ENCODE peak calls at places on chromosomes 2 and 18, in nine cellular contexts. W is H9, J is lower lobe of right lung, P is H1, I is ovary, Z is upper lobe of right lung, V is BE2C, G is cardiac muscle cell, M is mammary epithelial cell. K is an unnamed sample.

GRCh38 chr18:2515408-2515807 is 55.9 kb downstream of the METTL4 start:
- DNase-seq in W (no peak), J (no peak), P (no peak), I (no peak), Z (no peak), V (no peak), G (peak; percentile 72), M (peak; percentile 85), K (no peak)

GRCh38 chr2:37389984-37390765 is 45.7 kb downstream of the QPCT start:
- DNase-seq in W (peak; percentile 67), J (no peak), P (peak; percentile 44), I (no peak), Z (no peak), V (no peak), G (peak; percentile 81), M (peak; percentile 98), K (no peak)

GRCh38 chr18:57856128-57856527 is 53.0 kb upstream of the ATP8B1 start:
- DNase-seq in W (no peak), J (no peak), P (no peak), I (no peak), Z (no peak), V (no peak), G (no peak), M (no peak), K (no peak)

GRCh38 chr2:13141315-13141714 is 424.6 kb downstream of the TRIB2 start:
- DNase-seq in W (no peak), J (no peak), P (no peak), I (no peak), Z (no peak), V (no peak), G (no peak), M (no peak), K (no peak)

GRCh38 chr2:100664756-100665101 is 101.9 kb downstream of the PDCL3 start:
- DNase-seq in W (no peak), J (no peak), P (no peak), I (no peak), Z (no peak), V (no peak), G (no peak), M (no peak), K (no peak)

GRCh38 chr18:43248610-43249249 is 28.6 kb downstream of the SYT4 start:
- DNase-seq in W (no peak), J (no peak), P (no peak), I (no peak), Z (no peak), V (no peak), G (peak; percentile 28), M (no peak), K (no peak)

GRCh38 chr2:131584940-131585339 is 57.3 kb downstream of the CCDC74A start:
- DNase-seq in W (no peak), J (peak; percentile 23), P (no peak), I (no peak), Z (no peak), V (no peak), G (no peak), M (no peak), K (no peak)

GRCh38 chr2:9648821-9649220 is 18.0 kb upstream of the YWHAQ start:
- DNase-seq in W (no peak), J (no peak), P (no peak), I (no peak), Z (no peak), V (no peak), G (no peak), M (no peak), K (no peak)

GRCh38 chr18:36354989-36355388 is 57.5 kb downstream of the FHOD3 start:
- DNase-seq in W (no peak), J (no peak), P (no peak), I (no peak), Z (no peak), V (no peak), G (peak; percentile 39), M (peak; percentile 71), K (no peak)

GRCh38 chr2:157692768-157693167 is 64.1 kb upstream of the ACVR1C start:
- DNase-seq in W (no peak), J (no peak), P (no peak), I (no peak), Z (no peak), V (no peak), G (peak; percentile 2), M (peak; percentile 99), K (no peak)

GRCh38 chr2:46404181-46404759 is 75.1 kb upstream of the TMEM247 start:
- DNase-seq in W (no peak), J (no peak), P (no peak), I (no peak), Z (no peak), V (no peak), G (no peak), M (no peak), K (no peak)

GRCh38 chr18:39489426-39489825 is 1923.8 kb upstream of the CELF4 start:
- DNase-seq in W (no peak), J (no peak), P (no peak), I (no peak), Z (no peak), V (no peak), G (peak; percentile 63), M (no peak), K (no peak)

GRCh38 chr2:217117523-217117922 is 257.7 kb upstream of the TNP1 start:
- DNase-seq in W (no peak), J (no peak), P (no peak), I (no peak), Z (no peak), V (no peak), G (no peak), M (no peak), K (no peak)

GRCh38 chr2:16765356-16765755 is 99.7 kb upstream of the CYRIA start:
- DNase-seq in W (no peak), J (no peak), P (no peak), I (no peak), Z (no peak), V (no peak), G (no peak), M (no peak), K (no peak)

GRCh38 chr2:160952462-160952861 is 207.8 kb upstream of the TANK start:
- DNase-seq in W (no peak), J (peak; percentile 45), P (no peak), I (peak; percentile 31), Z (no peak), V (no peak), G (peak; percentile 40), M (no peak), K (no peak)

GRCh38 chr18:12597775-12598174 is 60.1 kb downstream of the SPIRE1 start:
- DNase-seq in W (no peak), J (peak; percentile 59), P (no peak), I (no peak), Z (peak; percentile 71), V (no peak), G (peak; percentile 89), M (peak; percentile 83), K (no peak)

GRCh38 chr2:175011505-175011904 is 6.3 kb upstream of the CHN1 start:
- DNase-seq in W (no peak), J (no peak), P (no peak), I (no peak), Z (no peak), V (no peak), G (no peak), M (no peak), K (no peak)

GRCh38 chr2:115083216-115083615 is 640.8 kb downstream of the DPP10 start:
- DNase-seq in W (no peak), J (no peak), P (no peak), I (no peak), Z (no peak), V (no peak), G (no peak), M (no peak), K (no peak)

GRCh38 chr2:199810422-199811250 is 40.4 kb downstream of the FTCDNL1 start:
- DNase-seq in W (no peak), J (no peak), P (no peak), I (no peak), Z (no peak), V (no peak), G (peak; percentile 12), M (no peak), K (no peak)

GRCh38 chr2:96642564-96643350 is at the start of gene FER1L5:
- DNase-seq in W (peak; percentile 82), J (no peak), P (peak; percentile 72), I (peak; percentile 50), Z (no peak), V (no peak), G (peak; percentile 86), M (no peak), K (no peak)

DNA sequence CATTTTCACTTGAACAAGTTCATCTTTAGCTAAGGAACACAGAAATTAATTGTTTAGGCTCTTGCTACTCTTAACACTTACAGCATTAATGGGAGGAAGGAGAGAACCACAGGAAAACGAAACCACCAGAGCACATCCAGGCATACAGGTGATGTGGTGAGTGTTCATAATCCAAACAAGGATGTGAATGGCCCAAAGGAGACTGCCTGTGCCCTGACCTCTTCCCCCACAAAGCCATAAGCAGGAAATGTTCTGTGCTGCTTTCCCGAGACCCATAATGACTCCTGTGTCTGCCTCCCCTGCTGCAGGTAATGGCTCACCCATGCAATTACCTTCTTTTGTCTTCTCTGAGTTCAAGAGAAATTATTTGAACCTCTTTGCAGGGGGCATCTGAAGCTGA is 295.9 kb upstream of the LINC00305 start:
- DNase-seq in W (no peak), J (no peak), P (no peak), I (no peak), Z (no peak), V (no peak), G (no peak), M (no peak), K (no peak)
- H3K9me3 ChIP-seq in W (no peaks in the 10 kb centered on the region), J (no peaks in the 10 kb centered on the region), P (no peaks in the 10 kb centered on the region), I (no peaks in the 10 kb centered on the region), Z (no peaks in the 10 kb centered on the region), V (no peaks in the 10 kb centered on the region), G (no peaks in the 10 kb centered on the region), M (peaks cover 10% of the 10 kb centered on the region), K (no peaks in the 10 kb centered on the region)

GRCh38 chr2:126059379-126059778 is 596.6 kb upstream of the GYPC start:
- DNase-seq in W (peak; percentile 31), J (no peak), P (no peak), I (no peak), Z (no peak), V (no peak), G (no peak), M (no peak), K (no peak)
- H3K9me3 ChIP-seq in W (no peaks in the 10 kb centered on the region), J (peaks cover 4% of the 10 kb centered on the region), P (peaks cover 8% of the 10 kb centered on the region), I (no peaks in the 10 kb centered on the region), Z (peaks cover 8% of the 10 kb centered on the region), V (no peaks in the 10 kb centered on the region), G (no peaks in the 10 kb centered on the region), M (peaks cover 24% of the 10 kb centered on the region), K (peaks cover 7% of the 10 kb centered on the region)

GRCh38 chr2:241820625-241821384 is 11.8 kb downstream of the NEU4 start:
- DNase-seq in W (peak; percentile 36), J (peak; percentile 30), P (no peak), I (no peak), Z (peak; percentile 64), V (peak; percentile 11), G (no peak), M (no peak), K (no peak)
- H3K9me3 ChIP-seq in W (no peaks in the 10 kb centered on the region), J (no peaks in the 10 kb centered on the region), P (peaks cover 5% of the 10 kb centered on the region), I (no peaks in the 10 kb centered on the region), Z (no peaks in the 10 kb centered on the region), V (no peaks in the 10 kb centered on the region), G (no peaks in the 10 kb centered on the region), M (peaks cover 5% of the 10 kb centered on the region), K (no peaks in the 10 kb centered on the region)

DNA sequence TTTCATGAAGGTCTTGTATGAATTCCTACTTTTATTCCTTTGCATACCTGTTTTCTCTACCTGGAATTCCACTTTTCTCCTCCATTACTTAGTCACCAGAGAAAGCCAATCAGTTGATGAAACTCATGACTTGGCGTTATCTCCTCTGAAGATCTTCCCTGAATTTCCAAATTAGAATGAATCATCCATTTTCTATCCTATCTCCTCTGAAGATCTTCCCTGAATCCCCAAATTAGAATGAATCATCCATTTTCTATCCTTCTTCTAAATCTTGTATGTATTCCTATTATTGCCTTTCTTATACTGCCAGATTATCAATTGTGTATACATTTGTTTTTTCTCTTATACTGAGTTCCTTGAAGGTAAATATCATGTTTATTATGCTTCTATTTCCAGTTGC is 440.4 kb downstream of the CCDC85A start:
- DNase-seq in W (no peak), J (no peak), P (no peak), I (no peak), Z (no peak), V (no peak), G (no peak), M (no peak), K (no peak)
- H3K9me3 ChIP-seq in W (no peaks in the 10 kb centered on the region), J (no peaks in the 10 kb centered on the region), P (no peaks in the 10 kb centered on the region), I (no peaks in the 10 kb centered on the region), Z (no peaks in the 10 kb centered on the region), V (no peaks in the 10 kb centered on the region), G (no peaks in the 10 kb centered on the region), M (no peaks in the 10 kb centered on the region), K (no peaks in the 10 kb centered on the region)